ENCODE peak calls at places on chromosome 11, in five cellular contexts. D, W, E, R and V are unnamed samples.

GRCh38 chr11:77158041-77158695 is 30.1 kb downstream of the MYO7A start:
- DNase-seq in D (no peak), W (no peak), E (no peak), R (no peak), V (no peak)

GRCh38 chr11:65425105-65425970 is 2.7 kb downstream of the NEAT1 start:
- DNase-seq in D (peak; percentile 85), W (peak; percentile 75), E (no peak), R (no peak), V (peak; percentile 67)

GRCh38 chr11:45894555-45895247 is 9.2 kb downstream of the MAPK8IP1 start:
- DNase-seq in D (no peak), W (no peak), E (peak; percentile 54), R (no peak), V (no peak)

GRCh38 chr11:20369816-20370215 is 6.3 kb downstream of the HTATIP2 start:
- DNase-seq in D (no peak), W (no peak), E (no peak), R (no peak), V (no peak)

GRCh38 chr11:62552465-62552782 is 5.8 kb upstream of the AHNAK start:
- DNase-seq in D (peak; percentile 60), W (no peak), E (no peak), R (no peak), V (no peak)

GRCh38 chr11:57426439-57426753 is 525 bp downstream of the SLC43A3 start:
- DNase-seq in D (no peak), W (no peak), E (no peak), R (no peak), V (no peak)

GRCh38 chr11:44036811-44037657 is 10.7 kb upstream of the ACCSL start:
- DNase-seq in D (peak; percentile 80), W (peak; percentile 11), E (peak; percentile 70), R (peak; percentile 72), V (peak; percentile 86)

GRCh38 chr11:113550179-113550578 is 75.0 kb upstream of the DRD2 start:
- DNase-seq in D (no peak), W (no peak), E (no peak), R (no peak), V (no peak)

GRCh38 chr11:46898396-46899095 is 19.8 kb downstream of the LRP4 start:
- DNase-seq in D (no peak), W (no peak), E (no peak), R (no peak), V (no peak)

GRCh38 chr11:10002221-10002620 is 291.8 kb downstream of the SBF2 start:
- DNase-seq in D (no peak), W (no peak), E (no peak), R (no peak), V (peak; percentile 57)

GRCh38 chr11:78110830-78111229 is 28.6 kb downstream of the ALG8 start:
- DNase-seq in D (no peak), W (no peak), E (no peak), R (no peak), V (peak; percentile 54)

GRCh38 chr11:15816270-15816871 is 540.0 kb downstream of the SOX6 start:
- DNase-seq in D (peak; percentile 82), W (no peak), E (no peak), R (no peak), V (peak; percentile 76)

GRCh38 chr11:123373754-123374621 is 56.1 kb upstream of the GRAMD1B start:
- DNase-seq in D (no peak), W (no peak), E (no peak), R (no peak), V (no peak)

GRCh38 chr11:87767615-87768014 is 407.6 kb downstream of the RAB38 start:
- DNase-seq in D (no peak), W (no peak), E (no peak), R (no peak), V (no peak)

GRCh38 chr11:61893981-61894380 is 2.6 kb upstream of the FADS3 start:
- DNase-seq in D (peak; percentile 81), W (no peak), E (no peak), R (no peak), V (peak; percentile 94)

GRCh38 chr11:92211576-92212167 is 12.9 kb upstream of the FAT3 start:
- DNase-seq in D (peak; percentile 51), W (no peak), E (no peak), R (peak; percentile 39), V (peak; percentile 2)

GRCh38 chr11:99554232-99554903 is 533.6 kb downstream of the CNTN5 start:
- DNase-seq in D (no peak), W (no peak), E (no peak), R (no peak), V (peak; percentile 31)

GRCh38 chr11:126114486-126115252 is 52.0 kb upstream of the CDON start:
- DNase-seq in D (no peak), W (no peak), E (no peak), R (no peak), V (no peak)

GRCh38 chr11:102111787-102112653 is 1.8 kb downstream of the YAP1 start:
- DNase-seq in D (peak; percentile 89), W (no peak), E (no peak), R (no peak), V (peak; percentile 92)

GRCh38 chr11:118136341-118136740 is 16.3 kb downstream of the SCN4B start:
- DNase-seq in D (no peak), W (no peak), E (no peak), R (no peak), V (no peak)

GRCh38 chr11:40273192-40273732 is 1186.2 kb downstream of the LRRC4C start:
- DNase-seq in D (no peak), W (no peak), E (no peak), R (no peak), V (no peak)

GRCh38 chr11:64344721-64345120 is 4.7 kb downstream of the CCDC88B start:
- DNase-seq in D (no peak), W (no peak), E (no peak), R (no peak), V (no peak)

GRCh38 chr11:30186748-30187147 is 44.1 kb upstream of the FSHB start:
- DNase-seq in D (no peak), W (no peak), E (no peak), R (no peak), V (no peak)

GRCh38 chr11:13302440-13302958 is 24.9 kb downstream of the BMAL1 start:
- DNase-seq in D (no peak), W (no peak), E (peak; percentile 46), R (no peak), V (no peak)

GRCh38 chr11:125952559-125952958 is 6.7 kb downstream of the VSIG10L2 start:
- DNase-seq in D (no peak), W (no peak), E (no peak), R (no peak), V (no peak)

GRCh38 chr11:44861829-44862545 is 88.7 kb downstream of the TP53I11 start:
- DNase-seq in D (peak; percentile 98), W (peak; percentile 76), E (no peak), R (no peak), V (peak; percentile 99)

GRCh38 chr11:119759324-119759723 is 30.3 kb upstream of the NECTIN1 start:
- DNase-seq in D (peak; percentile 67), W (no peak), E (no peak), R (no peak), V (peak; percentile 72)

GRCh38 chr11:69603163-69603836 is 37.7 kb upstream of the CCND1 start:
- DNase-seq in D (no peak), W (no peak), E (no peak), R (no peak), V (no peak)

GRCh38 chr11:66566221-66566620 is 2.2 kb downstream of the CTSF start:
- DNase-seq in D (no peak), W (no peak), E (no peak), R (no peak), V (no peak)

GRCh38 chr11:57974830-57975229 is 48.9 kb upstream of the OR9Q1 start:
- DNase-seq in D (peak; percentile 95), W (no peak), E (no peak), R (no peak), V (peak; percentile 3)

GRCh38 chr11:282171-282570 is 4.0 kb downstream of the NLRP6 start:
- DNase-seq in D (no peak), W (no peak), E (no peak), R (no peak), V (no peak)

GRCh38 chr11:17600316-17601205 is 53.5 kb downstream of the OTOG start:
- DNase-seq in D (no peak), W (no peak), E (no peak), R (no peak), V (no peak)

GRCh38 chr11:117319214-117319840 is 3.3 kb upstream of the BACE1 start:
- DNase-seq in D (peak; percentile 65), W (no peak), E (no peak), R (no peak), V (peak; percentile 71)

GRCh38 chr11:61507962-61508824 is at the start of gene LRRC10B:
- DNase-seq in D (no peak), W (peak; percentile 35), E (peak; percentile 79), R (peak; percentile 60), V (peak; percentile 20)